ENCODE peak calls at places on chromosomes 12 and 14, in four cellular contexts. G is GM13976, J is HCT116, L is heart left ventricle. K is an unnamed sample.

GRCh38 chr12:262817-263216 is at the start of gene SLC6A13:
- DNase-seq in L (no peak), G (no peak), J (no peak), K (no peak)

GRCh38 chr14:58151264-58151700 is 731 bp downstream of the ARMH4 start:
- DNase-seq in J (no peak), L (no peak), G (no peak), K (peak; percentile 3)

GRCh38 chr12:121718653-121719239 is 6.2 kb downstream of the TMEM120B start:
- DNase-seq in J (no peak), L (no peak), G (no peak), K (no peak)

GRCh38 chr12:121611306-121611705 is 15.0 kb upstream of the ORAI1 start:
- DNase-seq in L (no peak), J (no peak), G (peak; percentile 38), K (peak; percentile 35)

GRCh38 chr12:76455582-76456345 is 103.8 kb downstream of the OSBPL8 start:
- DNase-seq in L (no peak), J (peak; percentile 90), G (peak; percentile 47), K (peak; percentile 55)

GRCh38 chr14:67963545-67963944 is 144.0 kb downstream of the RAD51B start:
- DNase-seq in G (no peak), J (no peak), L (no peak), K (no peak)

GRCh38 chr12:120536064-120536791 is 2.1 kb downstream of the RNF10 start:
- DNase-seq in J (no peak), L (no peak), G (no peak), K (peak; percentile 20)

GRCh38 chr12:109777544-109777943 is 55.7 kb downstream of the TRPV4 start:
- DNase-seq in L (no peak), G (peak; percentile 69), J (no peak), K (peak; percentile 34)

GRCh38 chr12:75890660-75891059 is 140.9 kb downstream of the PHLDA1 start:
- DNase-seq in G (no peak), L (no peak), J (no peak), K (no peak)

GRCh38 chr12:131927110-131928079 is 1.7 kb upstream of the PUS1 start:
- DNase-seq in G (no peak), J (no peak), L (peak; percentile 26), K (peak; percentile 29)

GRCh38 chr12:18895946-18896345 is 158.0 kb downstream of the CAPZA3 start:
- DNase-seq in L (peak; percentile 63), G (no peak), J (no peak), K (no peak)

GRCh38 chr12:108047130-108047550 is 81.9 kb upstream of the WSCD2 start:
- DNase-seq in J (no peak), G (no peak), L (no peak), K (no peak)

GRCh38 chr12:79420146-79420618 is 270.6 kb downstream of the PAWR start:
- DNase-seq in G (no peak), J (peak; percentile 45), L (no peak), K (peak; percentile 52)

GRCh38 chr14:64812412-64812811 is 67.3 kb downstream of the SPTB start:
- DNase-seq in L (no peak), G (peak; percentile 55), J (peak; percentile 47), K (peak; percentile 74)

GRCh38 chr12:122303068-122303467 is 36.8 kb upstream of the VPS33A start:
- DNase-seq in J (no peak), L (no peak), G (no peak), K (no peak)

GRCh38 chr14:96071561-96071960 is 32.4 kb downstream of the C14orf132 start:
- DNase-seq in G (no peak), J (no peak), L (no peak), K (no peak)

GRCh38 chr12:63804746-63805145 is 25.0 kb downstream of the RXYLT1 start:
- DNase-seq in G (no peak), L (no peak), J (no peak), K (no peak)

GRCh38 chr14:52377940-52378339 is 63.8 kb downstream of the PTGER2 start:
- DNase-seq in J (no peak), G (no peak), L (no peak), K (no peak)

GRCh38 chr12:106126441-106127288 is 12.1 kb downstream of the NUAK1 start:
- DNase-seq in G (no peak), L (no peak), J (no peak), K (no peak)

GRCh38 chr12:903055-903454 is 46.4 kb downstream of the RAD52 start:
- DNase-seq in L (no peak), J (no peak), G (no peak), K (no peak)

GRCh38 chr12:79098530-79098929 is 234.0 kb downstream of the SYT1 start:
- DNase-seq in J (no peak), G (no peak), L (no peak), K (no peak)

GRCh38 chr12:130517588-130517987 is 179.9 kb downstream of the PIWIL1 start:
- DNase-seq in J (no peak), G (no peak), L (no peak), K (no peak)

GRCh38 chr12:18358077-18358476 is 96.8 kb downstream of the PIK3C2G start:
- DNase-seq in L (no peak), G (no peak), J (no peak), K (no peak)

GRCh38 chr12:13200841-13201240 is 4.3 kb downstream of the EMP1 start:
- DNase-seq in G (no peak), L (no peak), J (no peak), K (no peak)

GRCh38 chr14:87153391-87153790 is 839.6 kb downstream of the GALC start:
- DNase-seq in L (no peak), G (no peak), J (no peak), K (no peak)

GRCh38 chr14:66228267-66228970 is 257.8 kb upstream of the CCDC196 start:
- DNase-seq in J (peak; percentile 3), G (no peak), L (no peak), K (no peak)

GRCh38 chr12:47164730-47165439 is 85.1 kb upstream of the AMIGO2 start:
- DNase-seq in L (no peak), J (no peak), G (no peak), K (no peak)

GRCh38 chr12:1459339-1459738 is 135.0 kb downstream of the FBXL14 start:
- DNase-seq in G (no peak), J (no peak), L (no peak), K (no peak)

GRCh38 chr12:4288296-4289019 is 14.9 kb downstream of the CCND2 start:
- DNase-seq in G (no peak), L (no peak), J (no peak), K (no peak)

GRCh38 chr14:90599748-90600507 is 203.1 kb downstream of the CALM1 start:
- DNase-seq in L (no peak), G (no peak), J (no peak), K (peak; percentile 14)
- TF ChIP-seq CTCF in L (peak; percentile 35), G (no peak), J (no peak), K (no peak)

GRCh38 chr14:70087380-70087697 is 101.4 kb downstream of the SLC8A3 start:
- DNase-seq in G (no peak), J (no peak), L (no peak), K (no peak)

GRCh38 chr14:70084226-70084625 is 104.5 kb downstream of the SLC8A3 start:
- DNase-seq in L (no peak), J (no peak), G (no peak), K (no peak)

GRCh38 chr14:70086685-70087379 is 101.9 kb downstream of the SLC8A3 start:
- DNase-seq in J (peak; percentile 23), G (peak; percentile 29), L (no peak), K (peak; percentile 41)
- TF ChIP-seq CTCF in J (peak; percentile 60), G (peak; percentile 62), L (peak; percentile 32), K (no peak)

GRCh38 chr14:101080922-101081593 is 177.5 kb upstream of the RTL1 start:
- DNase-seq in G (no peak), J (no peak), L (no peak), K (no peak)

GRCh38 chr14:101082036-101082435 is 178.5 kb upstream of the RTL1 start:
- DNase-seq in G (no peak), J (no peak), L (no peak), K (no peak)

GRCh38 chr14:101084436-101084826 is 180.9 kb upstream of the RTL1 start:
- DNase-seq in L (no peak), G (no peak), J (no peak), K (no peak)

GRCh38 chr14:101082436-101083384 is 179.2 kb upstream of the RTL1 start:
- DNase-seq in G (no peak), L (no peak), J (no peak), K (no peak)

GRCh38 chr14:101083564-101084435 is 180.3 kb upstream of the RTL1 start:
- DNase-seq in G (no peak), J (peak; percentile 46), L (no peak), K (no peak)
- TF ChIP-seq CTCF in G (no peak), J (peak; percentile 80), L (no peak), K (no peak)

GRCh38 chr14:23352506-23353432 is at the start of gene SLC22A17:
- DNase-seq in J (peak; percentile 13), G (peak; percentile 61), L (peak; percentile 81), K (peak; percentile 11)
- TF ChIP-seq CTCF in J (no peak), G (no peak), L (peak; percentile 8), K (no peak)

GRCh38 chr14:78701246-78701645 is 531.1 kb downstream of the NRXN3 start:
- DNase-seq in G (no peak), L (no peak), J (no peak), K (no peak)

GRCh38 chr14:78700236-78700635 is 530.1 kb downstream of the NRXN3 start:
- DNase-seq in J (no peak), G (no peak), L (no peak), K (no peak)

GRCh38 chr14:78698991-78699390 is 528.8 kb downstream of the NRXN3 start:
- DNase-seq in J (no peak), G (no peak), L (no peak), K (no peak)

DNA sequence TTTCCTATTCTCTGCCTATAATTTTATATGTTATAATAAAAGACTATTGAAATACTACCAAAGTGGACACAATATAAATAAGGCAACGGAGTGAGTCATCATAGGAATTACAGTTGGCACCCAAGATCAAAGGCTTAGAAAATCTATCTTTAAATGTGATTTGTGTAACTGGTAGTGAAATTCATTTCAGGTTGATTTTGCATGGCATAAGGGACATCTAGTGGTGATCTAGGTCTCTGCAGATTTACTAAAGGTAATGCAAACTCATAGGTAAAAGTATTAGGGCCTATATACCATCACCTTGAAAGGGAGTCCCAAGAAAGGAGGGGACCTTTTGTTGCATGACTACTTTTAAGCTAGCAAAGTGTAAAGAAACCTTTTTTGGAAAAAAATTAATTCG is 527.2 kb downstream of the NRXN3 start:
- DNase-seq in J (peak; percentile 3), G (no peak), L (no peak), K (no peak)
- TF ChIP-seq CTCF in J (peak; percentile 38), G (peak; percentile 33), L (peak; percentile 22), K (no peak)

GRCh38 chr14:104972301-104973211 is 5.6 kb downstream of the AHNAK2 start:
- DNase-seq in G (no peak), L (no peak), J (peak; percentile 86), K (peak; percentile 94)
- TF ChIP-seq CTCF in G (no peak), L (no peak), J (peak; percentile 38), K (peak; percentile 22)

GRCh38 chr12:26431211-26431610 is 235.8 kb downstream of the SSPN start:
- DNase-seq in G (no peak), J (no peak), L (no peak), K (no peak)
- TF ChIP-seq CTCF in G (no peak), J (no peak), L (no peak), K (no peak)